ENCODE peak calls at places on chromosomes 6 and 20, in six cellular contexts. R, K, L, H, Q and T are unnamed samples.

GRCh38 chr6:74182992-74183391 is 487.0 kb downstream of the CD109 start:
- DNase-seq in K (no peak), R (no peak), H (no peak), Q (no peak), L (peak), T (no peak)

GRCh38 chr6:22737331-22737730 is 168.0 kb downstream of the HDGFL1 start:
- DNase-seq in R (no peak), H (no peak), K (peak), L (peak), Q (no peak), T (no peak)

GRCh38 chr6:4743026-4743425 is 33.2 kb upstream of the CDYL start:
- DNase-seq in K (no peak), Q (no peak), R (no peak), L (no peak), H (no peak), T (no peak)

GRCh38 chr6:70839286-70840266 is 117.3 kb downstream of the B3GAT2 start:
- DNase-seq in K (no peak), L (no peak), H (no peak), R (no peak), Q (no peak), T (no peak)

GRCh38 chr6:118856301-118856700 is 37.7 kb upstream of the ASF1A start:
- DNase-seq in R (no peak), H (no peak), K (no peak), L (no peak), Q (no peak), T (no peak)

GRCh38 chr20:51542894-51543788 is 622 bp upstream of the NFATC2 start:
- DNase-seq in R (no peak), L (no peak), K (no peak), H (no peak), Q (no peak), T (no peak)

GRCh38 chr6:25237579-25237978 is 41.6 kb upstream of the CARMIL1 start:
- DNase-seq in R (no peak), K (no peak), H (no peak), Q (no peak), L (peak), T (no peak)

GRCh38 chr20:34062651-34063482 is 49.2 kb downstream of the EIF2S2 start:
- DNase-seq in R (no peak), Q (no peak), L (peak), K (no peak), H (no peak), T (no peak)

GRCh38 chr20:3995067-3995748 is 20.1 kb downstream of the RNF24 start:
- DNase-seq in R (no peak), K (no peak), H (no peak), L (peak), Q (no peak), T (no peak)

GRCh38 chr6:156720739-156721714 is 56.2 kb upstream of the ARID1B start:
- DNase-seq in Q (no peak), K (peak), H (no peak), R (no peak), L (peak), T (no peak)

GRCh38 chr6:71254323-71254722 is 34.3 kb upstream of the OGFRL1 start:
- DNase-seq in Q (no peak), R (no peak), K (no peak), H (no peak), L (no peak), T (no peak)

GRCh38 chr20:8057871-8058270 is 38.3 kb upstream of the TMX4 start:
- DNase-seq in H (no peak), L (no peak), Q (no peak), K (no peak), R (no peak), T (no peak)

GRCh38 chr20:51027396-51027795 is 4.5 kb upstream of the KCNG1 start:
- DNase-seq in L (no peak), Q (no peak), H (no peak), K (no peak), R (no peak), T (no peak)

GRCh38 chr20:50467618-50468373 is 42.4 kb upstream of the PTPN1 start:
- DNase-seq in Q (no peak), H (peak), R (no peak), K (no peak), L (peak), T (no peak)

GRCh38 chr20:10619427-10619826 is 54.4 kb downstream of the JAG1 start:
- DNase-seq in Q (no peak), L (peak), K (no peak), R (no peak), H (no peak), T (peak)

GRCh38 chr6:123805921-123806320 is 2.3 kb downstream of the NKAIN2 start:
- DNase-seq in K (no peak), Q (no peak), L (no peak), R (no peak), H (no peak), T (no peak)
- H3K4me3 ChIP-seq in K (no peak), Q (no peak), L (no peak), R (no peak), H (no peak), T (no peak)

DNA sequence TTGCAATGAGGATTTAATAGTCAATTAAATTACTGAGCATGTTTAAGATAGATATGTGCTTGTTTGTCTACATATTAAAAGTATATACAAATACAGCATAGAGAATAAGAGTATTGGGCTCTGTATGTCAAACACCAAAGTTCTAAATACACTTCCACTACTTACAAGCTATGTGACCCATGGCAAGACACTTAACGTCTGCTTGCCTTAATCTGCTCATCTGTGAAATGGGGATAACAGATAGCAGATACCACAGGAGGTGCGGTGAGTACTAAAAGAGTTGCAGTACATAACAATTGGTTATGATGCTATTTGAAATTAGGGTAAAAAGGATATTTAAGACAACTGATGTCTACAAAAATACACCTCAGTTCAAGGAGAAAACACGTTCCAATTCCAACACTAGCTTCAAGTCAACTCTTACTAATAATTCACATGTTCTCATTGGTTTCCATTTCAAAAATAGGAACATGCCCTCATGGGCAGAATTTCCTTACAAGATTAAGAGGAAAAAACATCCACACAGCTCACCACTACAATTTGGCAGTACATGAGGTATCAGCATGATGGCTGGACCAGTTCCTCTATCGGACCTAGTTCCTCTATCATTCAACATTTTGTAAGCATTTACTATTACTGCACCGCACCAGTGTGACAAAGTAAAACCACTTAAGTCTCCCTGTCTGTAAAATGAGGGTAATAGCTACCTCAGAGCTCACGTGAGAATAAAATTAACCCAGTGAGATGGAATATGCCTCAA is 101.1 kb downstream of the SMLR1 start:
- DNase-seq in H (no peak), K (no peak), Q (no peak), R (no peak), L (no peak), T (no peak)
- H3K27ac ChIP-seq in H (no peak), K (peak), Q (no peak), R (no peak), L (peak), T (peak)

GRCh38 chr6:85115876-85116275 is 334.0 kb upstream of the NT5E start:
- DNase-seq in H (no peak), K (no peak), L (no peak), R (no peak), Q (no peak), T (no peak)
- H3K4me3 ChIP-seq in H (no peak), K (no peak), L (no peak), R (no peak), Q (no peak), T (no peak)

GRCh38 chr6:13247627-13248026 is 80.7 kb downstream of the TBC1D7 start:
- DNase-seq in K (no peak), L (no peak), Q (no peak), H (no peak), R (no peak), T (no peak)
- H3K27ac ChIP-seq in K (no peak), L (no peak), Q (no peak), H (no peak), R (no peak), T (no peak)

GRCh38 chr6:148758492-148758891 is 11.7 kb downstream of the UST start:
- DNase-seq in K (no peak), Q (no peak), R (no peak), L (no peak), H (no peak), T (no peak)
- H3K4me3 ChIP-seq in K (no peak), Q (no peak), R (no peak), L (no peak), H (no peak), T (no peak)

DNA sequence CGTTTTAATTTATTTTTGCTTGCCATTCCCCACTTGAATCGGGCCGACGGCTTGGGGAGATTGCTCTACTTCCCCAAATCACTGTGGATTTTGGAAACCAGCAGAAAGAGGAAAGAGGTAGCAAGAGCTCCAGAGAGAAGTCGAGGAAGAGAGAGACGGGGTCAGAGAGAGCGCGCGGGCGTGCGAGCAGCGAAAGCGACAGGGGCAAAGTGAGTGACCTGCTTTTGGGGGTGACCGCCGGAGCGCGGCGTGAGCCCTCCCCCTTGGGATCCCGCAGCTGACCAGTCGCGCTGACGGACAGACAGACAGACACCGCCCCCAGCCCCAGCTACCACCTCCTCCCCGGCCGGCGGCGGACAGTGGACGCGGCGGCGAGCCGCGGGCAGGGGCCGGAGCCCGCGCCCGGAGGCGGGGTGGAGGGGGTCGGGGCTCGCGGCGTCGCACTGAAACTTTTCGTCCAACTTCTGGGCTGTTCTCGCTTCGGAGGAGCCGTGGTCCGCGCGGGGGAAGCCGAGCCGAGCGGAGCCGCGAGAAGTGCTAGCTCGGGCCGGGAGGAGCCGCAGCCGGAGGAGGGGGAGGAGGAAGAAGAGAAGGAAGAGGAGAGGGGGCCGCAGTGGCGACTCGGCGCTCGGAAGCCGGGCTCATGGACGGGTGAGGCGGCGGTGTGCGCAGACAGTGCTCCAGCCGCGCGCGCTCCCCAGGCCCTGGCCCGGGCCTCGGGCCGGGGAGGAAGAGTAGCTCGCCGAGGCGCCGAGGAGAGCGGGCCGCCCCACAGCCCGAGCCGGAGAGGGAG is 602 bp downstream of the VEGFA start:
- DNase-seq in L (peak), H (peak), K (peak), Q (peak), R (no peak), T (peak)
- H3K27ac ChIP-seq in L (peak), H (peak), K (peak), Q (peak), R (peak), T (peak)

DNA sequence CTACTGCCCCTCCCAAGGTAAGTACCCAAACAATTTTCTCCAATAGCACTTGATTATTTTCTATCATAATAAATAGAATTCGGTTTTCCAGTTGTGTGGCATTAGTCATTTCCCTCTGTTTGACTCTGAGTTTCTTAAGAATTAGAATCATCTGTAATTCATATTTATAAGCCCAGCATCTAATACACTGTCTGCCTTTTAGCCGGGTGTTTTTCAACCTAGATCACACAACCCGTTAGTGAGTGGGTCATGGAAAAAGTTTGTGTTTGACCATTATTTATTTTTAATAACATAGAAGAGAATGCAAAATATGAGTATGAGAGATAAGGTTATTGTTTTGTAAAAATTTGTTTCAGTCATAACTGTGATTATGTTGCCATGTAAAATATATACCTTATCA is 701.6 kb downstream of the RFPL4B start:
- DNase-seq in Q (no peak), L (peak), K (no peak), H (no peak), R (no peak), T (peak)
- H3K4me3 ChIP-seq in Q (no peak), L (no peak), K (no peak), H (no peak), R (no peak), T (no peak)

GRCh38 chr20:20466341-20466879 is 98.5 kb downstream of the INSM1 start:
- DNase-seq in L (peak), K (no peak), R (no peak), Q (no peak), H (no peak), T (no peak)
- H3K27ac ChIP-seq in L (peak), K (no peak), R (no peak), Q (no peak), H (no peak), T (no peak)

DNA sequence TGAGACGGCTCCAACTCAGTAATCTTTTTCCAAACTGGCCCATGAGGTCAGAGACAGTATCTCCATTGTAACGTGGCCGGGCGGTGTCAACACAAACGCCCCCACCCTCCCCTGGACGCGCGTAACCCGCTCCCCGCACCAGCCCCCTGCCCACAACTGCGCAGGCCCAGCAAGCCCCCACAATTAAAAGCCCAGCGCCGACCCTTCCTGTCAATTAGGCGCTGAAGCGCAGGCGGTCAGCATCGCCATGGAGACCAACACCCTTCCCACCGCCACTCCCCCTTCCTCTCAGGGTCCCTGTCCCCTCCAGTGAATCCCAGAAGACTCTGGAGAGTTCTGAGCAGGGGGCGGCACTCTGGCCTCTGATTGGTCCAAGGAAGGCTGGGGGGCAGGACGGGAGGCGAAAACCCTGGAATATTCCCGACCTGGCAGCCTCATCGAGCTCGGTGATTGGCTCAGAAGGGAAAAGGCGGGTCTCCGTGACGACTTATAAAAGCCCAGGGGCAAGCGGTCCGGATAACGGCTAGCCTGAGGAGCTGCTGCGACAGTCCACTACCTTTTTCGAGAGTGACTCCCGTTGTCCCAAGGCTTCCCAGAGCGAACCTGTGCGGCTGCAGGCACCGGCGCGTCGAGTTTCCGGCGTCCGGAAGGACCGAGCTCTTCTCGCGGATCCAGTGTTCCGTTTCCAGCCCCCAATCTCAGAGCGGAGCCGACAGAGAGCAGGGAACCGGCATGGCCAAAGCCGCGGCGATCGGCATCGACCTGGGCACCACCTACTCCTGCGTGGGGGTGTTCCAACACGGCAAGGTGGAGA is at the start of the genes HSPA1A and HSPA1L:
- DNase-seq in R (peak), Q (peak), K (peak), L (peak), H (peak), T (peak)
- H3K4me3 ChIP-seq in R (peak), Q (peak), K (peak), L (peak), H (peak), T (peak)

DNA sequence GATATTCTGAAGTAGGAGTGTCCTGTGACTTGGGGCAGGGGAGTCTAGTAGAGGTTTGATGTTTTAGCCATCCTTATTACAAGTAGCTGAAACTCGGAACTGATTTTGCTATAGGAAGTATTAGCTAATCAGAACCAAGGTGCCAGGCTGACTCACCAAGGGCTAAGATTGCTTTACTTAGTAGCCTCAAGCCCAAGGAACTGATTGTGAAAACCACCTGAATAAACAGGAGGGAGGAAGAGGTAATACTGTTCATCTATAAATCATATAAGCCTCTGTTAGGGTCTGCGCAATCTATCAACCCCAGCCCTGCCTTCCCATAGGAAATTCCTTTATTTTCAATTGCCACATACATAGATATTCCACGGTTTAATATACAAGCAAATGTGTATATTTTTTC is 54.4 kb downstream of the GNAS start:
- DNase-seq in L (peak), Q (no peak), H (no peak), K (no peak), R (no peak), T (no peak)
- H3K27ac ChIP-seq in L (peak), Q (peak), H (peak), K (peak), R (peak), T (no peak)